ENCODE peak calls at places on chromosomes 2 and 18, in five cellular contexts. One of them, this sample, is unnamed.

GRCh38 chr18:2890606-2891005 is 43.8 kb downstream of the EMILIN2 start:
- DNase-seq in fibroblast of pulmonary artery: no peak
- DNase-seq in neural crest cell: no peak
- DNase-seq in ELR: no peak
- DNase-seq in posterior cingulate gyrus: no peak
- DNase-seq in this sample: no peak

GRCh38 chr2:85329181-85329651 is 1.4 kb upstream of the TGOLN2 start:
- DNase-seq in fibroblast of pulmonary artery: no peak
- DNase-seq in neural crest cell: no peak
- DNase-seq in ELR: no peak
- DNase-seq in posterior cingulate gyrus: no peak
- DNase-seq in this sample: no peak

GRCh38 chr18:8586956-8587355 is 22.3 kb upstream of the RAB12 start:
- DNase-seq in fibroblast of pulmonary artery: no peak
- DNase-seq in neural crest cell: no peak
- DNase-seq in ELR: no peak
- DNase-seq in posterior cingulate gyrus: no peak
- DNase-seq in this sample: no peak

GRCh38 chr2:177828546-177828945 is 244.0 kb downstream of the PDE11A start:
- DNase-seq in fibroblast of pulmonary artery: no peak
- DNase-seq in neural crest cell: no peak
- DNase-seq in ELR: no peak
- DNase-seq in posterior cingulate gyrus: peak
- DNase-seq in this sample: no peak

GRCh38 chr2:95292623-95293260 is 4.4 kb upstream of the KCNIP3 start:
- DNase-seq in fibroblast of pulmonary artery: no peak
- DNase-seq in neural crest cell: no peak
- DNase-seq in ELR: peak
- DNase-seq in posterior cingulate gyrus: no peak
- DNase-seq in this sample: no peak

GRCh38 chr2:21668078-21668710 is 544.4 kb downstream of the TDRD15 start:
- DNase-seq in fibroblast of pulmonary artery: no peak
- DNase-seq in neural crest cell: no peak
- DNase-seq in ELR: no peak
- DNase-seq in posterior cingulate gyrus: no peak
- DNase-seq in this sample: no peak

GRCh38 chr2:142935563-142936089 is 58.2 kb downstream of the KYNU start:
- DNase-seq in fibroblast of pulmonary artery: no peak
- DNase-seq in neural crest cell: no peak
- DNase-seq in ELR: no peak
- DNase-seq in posterior cingulate gyrus: no peak
- DNase-seq in this sample: no peak

GRCh38 chr2:5915926-5916325 is 223.7 kb downstream of the SOX11 start:
- DNase-seq in fibroblast of pulmonary artery: no peak
- DNase-seq in neural crest cell: peak
- DNase-seq in ELR: no peak
- DNase-seq in posterior cingulate gyrus: no peak
- DNase-seq in this sample: no peak

GRCh38 chr2:21371499-21372003 is 247.8 kb downstream of the TDRD15 start:
- DNase-seq in fibroblast of pulmonary artery: no peak
- DNase-seq in neural crest cell: no peak
- DNase-seq in ELR: no peak
- DNase-seq in posterior cingulate gyrus: no peak
- DNase-seq in this sample: no peak

GRCh38 chr2:149744845-149745244 is 157.3 kb upstream of the MMADHC start:
- DNase-seq in fibroblast of pulmonary artery: peak
- DNase-seq in neural crest cell: no peak
- DNase-seq in ELR: peak
- DNase-seq in posterior cingulate gyrus: no peak
- DNase-seq in this sample: no peak

GRCh38 chr18:58682429-58683069 is 11.3 kb downstream of the MALT1 start:
- DNase-seq in fibroblast of pulmonary artery: peak
- DNase-seq in neural crest cell: no peak
- DNase-seq in ELR: peak
- DNase-seq in posterior cingulate gyrus: no peak
- DNase-seq in this sample: no peak

GRCh38 chr18:24923138-24923537 is 428.8 kb downstream of the ZNF521 start:
- DNase-seq in fibroblast of pulmonary artery: no peak
- DNase-seq in neural crest cell: no peak
- DNase-seq in ELR: no peak
- DNase-seq in posterior cingulate gyrus: no peak
- DNase-seq in this sample: no peak

GRCh38 chr2:41836944-41837343 is 210.9 kb upstream of the PKDCC start:
- DNase-seq in fibroblast of pulmonary artery: peak
- DNase-seq in neural crest cell: peak
- DNase-seq in ELR: peak
- DNase-seq in posterior cingulate gyrus: no peak
- DNase-seq in this sample: no peak

GRCh38 chr2:10326151-10326616 is 23.5 kb downstream of the HPCAL1 start:
- DNase-seq in fibroblast of pulmonary artery: no peak
- DNase-seq in neural crest cell: no peak
- DNase-seq in ELR: no peak
- DNase-seq in posterior cingulate gyrus: no peak
- DNase-seq in this sample: no peak

GRCh38 chr2:231191896-231192872 is 6.2 kb upstream of the ARMC9 start:
- DNase-seq in fibroblast of pulmonary artery: peak
- DNase-seq in neural crest cell: peak
- DNase-seq in ELR: peak
- DNase-seq in posterior cingulate gyrus: no peak
- DNase-seq in this sample: no peak

GRCh38 chr2:66512626-66513025 is 77.7 kb downstream of the MEIS1 start:
- DNase-seq in fibroblast of pulmonary artery: no peak
- DNase-seq in neural crest cell: no peak
- DNase-seq in ELR: no peak
- DNase-seq in posterior cingulate gyrus: no peak
- DNase-seq in this sample: no peak

GRCh38 chr2:236238756-236239155 is 25.4 kb downstream of the ASB18 start:
- DNase-seq in fibroblast of pulmonary artery: no peak
- DNase-seq in neural crest cell: no peak
- DNase-seq in ELR: no peak
- DNase-seq in posterior cingulate gyrus: no peak
- DNase-seq in this sample: no peak

GRCh38 chr18:73693091-73693490 is 454.5 kb downstream of the FBXO15 start:
- DNase-seq in fibroblast of pulmonary artery: no peak
- DNase-seq in neural crest cell: no peak
- DNase-seq in ELR: no peak
- DNase-seq in posterior cingulate gyrus: no peak
- DNase-seq in this sample: no peak

GRCh38 chr2:159807183-159808037 is 9.4 kb upstream of the CD302 start:
- DNase-seq in fibroblast of pulmonary artery: peak
- DNase-seq in neural crest cell: peak
- DNase-seq in ELR: peak
- DNase-seq in posterior cingulate gyrus: peak
- DNase-seq in this sample: no peak

GRCh38 chr2:132037527-132038178 is 124.1 kb downstream of the ANKRD30BL start:
- DNase-seq in fibroblast of pulmonary artery: no peak
- DNase-seq in neural crest cell: peak
- DNase-seq in ELR: peak
- DNase-seq in posterior cingulate gyrus: peak
- DNase-seq in this sample: no peak

GRCh38 chr18:51946946-51947345 is 393.1 kb upstream of the DCC start:
- DNase-seq in fibroblast of pulmonary artery: no peak
- DNase-seq in neural crest cell: no peak
- DNase-seq in ELR: no peak
- DNase-seq in posterior cingulate gyrus: no peak
- DNase-seq in this sample: no peak

GRCh38 chr2:236663267-236663666 is 93.6 kb downstream of the ACKR3 start:
- DNase-seq in fibroblast of pulmonary artery: peak
- DNase-seq in neural crest cell: no peak
- DNase-seq in ELR: no peak
- DNase-seq in posterior cingulate gyrus: no peak
- DNase-seq in this sample: no peak

GRCh38 chr2:128736689-128737545 is 418.2 kb upstream of the HS6ST1 start:
- DNase-seq in fibroblast of pulmonary artery: peak
- DNase-seq in neural crest cell: peak
- DNase-seq in ELR: peak
- DNase-seq in posterior cingulate gyrus: peak
- DNase-seq in this sample: peak

GRCh38 chr2:85538507-85539360 is at the start of gene MAT2A:
- DNase-seq in fibroblast of pulmonary artery: peak
- DNase-seq in neural crest cell: peak
- DNase-seq in ELR: peak
- DNase-seq in posterior cingulate gyrus: peak
- DNase-seq in this sample: peak

GRCh38 chr2:146642066-146642465 is 1202.8 kb upstream of the ACVR2A start:
- DNase-seq in fibroblast of pulmonary artery: no peak
- DNase-seq in neural crest cell: no peak
- DNase-seq in ELR: no peak
- DNase-seq in posterior cingulate gyrus: no peak
- DNase-seq in this sample: no peak

GRCh38 chr2:240235811-240236210 is 95.4 kb upstream of the OTOS start:
- DNase-seq in fibroblast of pulmonary artery: no peak
- DNase-seq in neural crest cell: no peak
- DNase-seq in ELR: no peak
- DNase-seq in posterior cingulate gyrus: no peak
- DNase-seq in this sample: no peak

GRCh38 chr2:219369447-219369861 is 18.3 kb downstream of the DNPEP start:
- DNase-seq in fibroblast of pulmonary artery: peak
- DNase-seq in neural crest cell: no peak
- DNase-seq in ELR: no peak
- DNase-seq in posterior cingulate gyrus: no peak
- DNase-seq in this sample: no peak

GRCh38 chr2:1748741-1749488 is 4.6 kb upstream of the PXDN start:
- DNase-seq in fibroblast of pulmonary artery: no peak
- DNase-seq in neural crest cell: no peak
- DNase-seq in ELR: peak
- DNase-seq in posterior cingulate gyrus: no peak
- DNase-seq in this sample: no peak

GRCh38 chr2:236042087-236042486 is 126.1 kb downstream of the GBX2 start:
- DNase-seq in fibroblast of pulmonary artery: no peak
- DNase-seq in neural crest cell: no peak
- DNase-seq in ELR: no peak
- DNase-seq in posterior cingulate gyrus: no peak
- DNase-seq in this sample: no peak

GRCh38 chr2:158197940-158198339 is 96.3 kb downstream of the UPP2 start:
- DNase-seq in fibroblast of pulmonary artery: no peak
- DNase-seq in neural crest cell: no peak
- DNase-seq in ELR: no peak
- DNase-seq in posterior cingulate gyrus: no peak
- DNase-seq in this sample: no peak

GRCh38 chr2:39118786-39119499 is 1.9 kb downstream of the SOS1 start:
- DNase-seq in fibroblast of pulmonary artery: peak
- DNase-seq in neural crest cell: no peak
- DNase-seq in ELR: peak
- DNase-seq in posterior cingulate gyrus: no peak
- DNase-seq in this sample: no peak

GRCh38 chr2:212977149-212977548 is 174.3 kb downstream of the IKZF2 start:
- DNase-seq in fibroblast of pulmonary artery: no peak
- DNase-seq in neural crest cell: no peak
- DNase-seq in ELR: no peak
- DNase-seq in posterior cingulate gyrus: no peak
- DNase-seq in this sample: no peak

GRCh38 chr2:38740851-38741541 is 10.2 kb downstream of the SRSF7 start:
- DNase-seq in fibroblast of pulmonary artery: peak
- DNase-seq in neural crest cell: no peak
- DNase-seq in ELR: peak
- DNase-seq in posterior cingulate gyrus: no peak
- DNase-seq in this sample: no peak

GRCh38 chr18:26071725-26072124 is 18.7 kb downstream of the SS18 start:
- DNase-seq in fibroblast of pulmonary artery: no peak
- DNase-seq in neural crest cell: no peak
- DNase-seq in ELR: no peak
- DNase-seq in posterior cingulate gyrus: no peak
- DNase-seq in this sample: no peak

This sample was measured in stimulated activated naive CD4-positive, alpha-beta T cell treated with Interleukin-2 at 50 U/mL for 16 hours.